ENCODE peak calls at places on chromosomes 7 and 10, in ten cellular contexts. M is AG10803; F is progenitor cell of endocrine pancreas; V is Daoy; G is mesenteric fat pad; U is activated naive CD8-positive, alpha-beta T cell treated with anti-CD3 and anti-CD28 coated beads, Interleukin-2, amount 50 U/mL, for 24 hours; W is head of caudate nucleus; J is AG20443; O is brain microvascular endothelial cell; T is glomerular endothelial cell. X is an unnamed sample.

GRCh38 chr10:91465261-91465660 is 55.1 kb downstream of the HECTD2 start:
- DNase-seq in M (no peak), F (no peak), V (no peak), G (no peak), U (no peak), W (no peak), J (no peak), O (no peak), T (no peak), X (no peak)

GRCh38 chr10:78658645-78659632 is 409.8 kb upstream of the ZMIZ1 start:
- DNase-seq in M (no peak), F (no peak), V (no peak), G (no peak), U (no peak), W (no peak), J (no peak), O (no peak), T (no peak), X (no peak)

GRCh38 chr10:132667613-132668394 is 118.1 kb downstream of the NKX6-2 start:
- DNase-seq in M (no peak), F (no peak), V (peak; percentile 39), G (no peak), U (no peak), W (no peak), J (no peak), O (peak; percentile 34), T (peak; percentile 36), X (no peak)

GRCh38 chr7:119270045-119270464 is 1002.9 kb upstream of the KCND2 start:
- DNase-seq in M (peak; percentile 48), F (no peak), V (peak; percentile 58), G (no peak), U (peak; percentile 10), W (peak; percentile 53), J (peak; percentile 46), O (peak; percentile 67), T (peak; percentile 20), X (peak; percentile 19)

GRCh38 chr10:124820121-124820520 is 18.5 kb downstream of the ABRAXAS2 start:
- DNase-seq in M (no peak), F (no peak), V (no peak), G (no peak), U (no peak), W (no peak), J (no peak), O (no peak), T (no peak), X (no peak)

GRCh38 chr7:50994753-50995319 is 212.1 kb upstream of the GRB10 start:
- DNase-seq in M (no peak), F (no peak), V (no peak), G (no peak), U (no peak), W (no peak), J (no peak), O (no peak), T (no peak), X (no peak)

GRCh38 chr7:30934225-30934624 is 22.6 kb downstream of the AQP1 start:
- DNase-seq in M (no peak), F (no peak), V (no peak), G (peak; percentile 47), U (no peak), W (no peak), J (peak; percentile 4), O (no peak), T (no peak), X (no peak)

GRCh38 chr10:51430506-51430905 is 268.9 kb downstream of the CSTF2T start:
- DNase-seq in M (peak; percentile 33), F (no peak), V (no peak), G (no peak), U (no peak), W (no peak), J (no peak), O (no peak), T (no peak), X (no peak)

GRCh38 chr7:2513702-2514101 is 5.9 kb upstream of the LFNG start:
- DNase-seq in M (no peak), F (no peak), V (no peak), G (no peak), U (no peak), W (no peak), J (no peak), O (no peak), T (no peak), X (no peak)

GRCh38 chr7:130901209-130901783 is 167.3 kb upstream of the KLF14 start:
- DNase-seq in M (peak; percentile 94), F (no peak), V (peak; percentile 98), G (no peak), U (no peak), W (peak; percentile 59), J (peak; percentile 72), O (peak; percentile 96), T (no peak), X (peak; percentile 71)